ENCODE peak calls at places on chromosomes 7 and 10, in five cellular contexts. V is brain microvascular endothelial cell, C is RWPE2, M is lower lobe of right lung, N is GM12865. T is an unnamed sample.

GRCh38 chr10:77598606-77599005 is 39.0 kb downstream of the KCNMA1 start:
- DNase-seq in V (no peak), C (no peak), M (no peak), N (no peak), T (no peak)

GRCh38 chr7:157702311-157703023 is 365.7 kb downstream of the DNAJB6 start:
- DNase-seq in V (no peak), C (peak), M (peak), N (no peak), T (no peak)

GRCh38 chr7:40122940-40123254 is 11.5 kb downstream of the MPLKIP start:
- DNase-seq in V (no peak), C (no peak), M (no peak), N (no peak), T (no peak)

GRCh38 chr7:102063736-102064135 is 222.9 kb upstream of the SH2B2 start:
- DNase-seq in V (peak), C (peak), M (peak), N (no peak), T (no peak)

GRCh38 chr7:102322202-102322715 is 34.0 kb downstream of the SPDYE6 start:
- DNase-seq in V (no peak), C (no peak), M (no peak), N (no peak), T (peak)

GRCh38 chr7:92625617-92626016 is 35.4 kb upstream of the FAM133B start:
- DNase-seq in V (no peak), C (no peak), M (no peak), N (no peak), T (no peak)

GRCh38 chr10:119415536-119416527 is 126.7 kb downstream of the RGS10 start:
- DNase-seq in V (no peak), C (no peak), M (no peak), N (no peak), T (no peak)

GRCh38 chr7:148185050-148185449 is 405.5 kb upstream of the C7orf33 start:
- DNase-seq in V (peak), C (no peak), M (no peak), N (no peak), T (no peak)

GRCh38 chr10:132394201-132394811 is 2.7 kb upstream of the PWWP2B start:
- DNase-seq in V (no peak), C (no peak), M (peak), N (no peak), T (no peak)

GRCh38 chr7:126803060-126803665 is 449.6 kb downstream of the GRM8 start:
- DNase-seq in V (peak), C (no peak), M (no peak), N (peak), T (peak)

GRCh38 chr10:70352401-70353097 is 29.9 kb downstream of the LRRC20 start:
- DNase-seq in V (no peak), C (no peak), M (no peak), N (no peak), T (no peak)

GRCh38 chr7:100483728-100484635 is at the start of gene NYAP1:
- DNase-seq in V (no peak), C (no peak), M (peak), N (peak), T (peak)

GRCh38 chr7:37594602-37595001 is 89.0 kb upstream of the GPR141 start:
- DNase-seq in V (no peak), C (no peak), M (no peak), N (no peak), T (no peak)

GRCh38 chr7:2698581-2699288 is 10.7 kb downstream of the AMZ1 start:
- DNase-seq in V (no peak), C (no peak), M (no peak), N (peak), T (peak)

GRCh38 chr7:156558198-156558597 is 82.4 kb upstream of the RNF32 start:
- DNase-seq in V (peak), C (no peak), M (no peak), N (no peak), T (no peak)

GRCh38 chr7:156556083-156556482 is 84.5 kb upstream of the RNF32 start:
- DNase-seq in V (no peak), C (no peak), M (no peak), N (no peak), T (no peak)

GRCh38 chr7:156560696-156561210 is 79.8 kb upstream of the RNF32 start:
- DNase-seq in V (no peak), C (no peak), M (no peak), N (no peak), T (no peak)

GRCh38 chr7:156559001-156559400 is 81.6 kb upstream of the RNF32 start:
- DNase-seq in V (no peak), C (no peak), M (no peak), N (no peak), T (no peak)

DNA sequence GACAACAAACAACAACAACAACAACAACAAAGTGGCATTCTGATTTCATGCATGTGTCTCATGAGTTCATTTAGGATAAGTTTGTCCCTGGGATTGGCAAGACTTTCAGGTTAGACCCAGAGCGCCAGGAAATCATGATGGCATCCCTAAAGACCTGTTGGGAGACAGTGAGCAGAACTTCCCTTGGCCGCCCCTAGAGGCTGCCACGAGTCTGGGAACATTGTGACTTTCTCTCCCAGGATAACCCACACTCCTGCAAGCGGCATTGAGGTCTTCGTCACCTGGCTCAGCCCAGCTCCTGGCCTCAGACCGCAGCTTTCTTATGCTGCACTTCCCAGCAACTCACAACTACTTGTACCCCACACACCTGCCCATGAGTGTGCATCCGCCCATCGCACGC is 80.5 kb upstream of the RNF32 start:
- DNase-seq in V (no peak), C (no peak), M (no peak), N (no peak), T (no peak)
- TF ChIP-seq CTCF in V (no peak), C (peak), M (no peak), N (peak), T (no peak)

GRCh38 chr10:116287906-116288501 is 15.0 kb upstream of the GFRA1 start:
- DNase-seq in V (peak), C (no peak), M (no peak), N (peak), T (peak)
- TF ChIP-seq CTCF in V (peak), C (peak), M (peak), N (peak), T (peak)

GRCh38 chr7:7165372-7165771 is 17.0 kb upstream of the C1GALT1 start:
- DNase-seq in V (no peak), C (no peak), M (no peak), N (no peak), T (no peak)
- TF ChIP-seq CTCF in V (no peak), C (no peak), M (no peak), N (no peak), T (no peak)

DNA sequence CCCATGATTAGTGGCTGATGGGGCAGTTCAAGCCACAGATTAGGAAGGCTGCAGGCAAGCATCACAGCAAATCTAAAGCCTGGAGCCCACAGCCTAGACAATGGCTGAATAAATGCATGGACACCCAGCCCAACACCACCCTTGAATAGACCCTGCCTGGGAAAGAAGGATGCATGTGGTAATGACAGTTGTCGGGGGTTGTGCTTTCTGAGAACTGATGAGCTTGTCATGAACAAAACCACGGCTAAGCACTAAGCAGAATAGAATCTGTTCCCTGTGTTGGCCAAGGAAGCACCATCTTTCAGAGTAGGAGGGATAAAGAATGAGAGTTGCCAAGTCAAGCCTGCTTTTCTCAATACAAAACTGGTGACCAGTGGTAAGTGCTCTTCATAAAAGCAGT is 66.1 kb upstream of the JCAD start:
- DNase-seq in V (no peak), C (no peak), M (no peak), N (no peak), T (no peak)
- TF ChIP-seq CTCF in V (no peak), C (no peak), M (no peak), N (no peak), T (no peak)

GRCh38 chr7:77800158-77800557 is 1.6 kb downstream of the PHTF2 start:
- DNase-seq in V (peak), C (no peak), M (no peak), N (peak), T (peak)

GRCh38 chr7:77797734-77798393 is 370 bp downstream of the TMEM60 start:
- DNase-seq in V (peak), C (no peak), M (no peak), N (no peak), T (no peak)

GRCh38 chr7:77798394-77799077 is at the start of the genes PHTF2 and TMEM60:
- DNase-seq in V (peak), C (peak), M (peak), N (peak), T (peak)

GRCh38 chr7:77800730-77801129 is 2.2 kb downstream of the PHTF2 start:
- DNase-seq in V (no peak), C (no peak), M (no peak), N (no peak), T (no peak)

GRCh38 chr7:77799078-77799964 is 748 bp downstream of the PHTF2 start:
- DNase-seq in V (peak), C (no peak), M (peak), N (peak), T (peak)
- TF ChIP-seq CTCF in V (no peak), C (peak), M (peak), N (no peak), T (no peak)

GRCh38 chr7:15399446-15399845 is 162.4 kb downstream of the AGMO start:
- DNase-seq in V (no peak), C (no peak), M (no peak), N (no peak), T (no peak)

GRCh38 chr7:15400440-15400839 is 161.4 kb downstream of the AGMO start:
- DNase-seq in V (no peak), C (no peak), M (no peak), N (no peak), T (no peak)

GRCh38 chr7:15403315-15403714 is 158.5 kb downstream of the AGMO start:
- DNase-seq in V (no peak), C (no peak), M (no peak), N (no peak), T (no peak)

GRCh38 chr7:15397921-15398560 is 163.8 kb downstream of the AGMO start:
- DNase-seq in V (no peak), C (no peak), M (no peak), N (no peak), T (no peak)

GRCh38 chr7:15402436-15403136 is 159.2 kb downstream of the AGMO start:
- DNase-seq in V (no peak), C (no peak), M (no peak), N (no peak), T (no peak)
- TF ChIP-seq CTCF in V (no peak), C (no peak), M (no peak), N (no peak), T (no peak)

GRCh38 chr10:32983333-32983909 is 25.4 kb upstream of the ITGB1 start:
- DNase-seq in V (peak), C (peak), M (no peak), N (no peak), T (no peak)
- TF ChIP-seq CTCF in V (no peak), C (no peak), M (no peak), N (no peak), T (no peak)

DNA sequence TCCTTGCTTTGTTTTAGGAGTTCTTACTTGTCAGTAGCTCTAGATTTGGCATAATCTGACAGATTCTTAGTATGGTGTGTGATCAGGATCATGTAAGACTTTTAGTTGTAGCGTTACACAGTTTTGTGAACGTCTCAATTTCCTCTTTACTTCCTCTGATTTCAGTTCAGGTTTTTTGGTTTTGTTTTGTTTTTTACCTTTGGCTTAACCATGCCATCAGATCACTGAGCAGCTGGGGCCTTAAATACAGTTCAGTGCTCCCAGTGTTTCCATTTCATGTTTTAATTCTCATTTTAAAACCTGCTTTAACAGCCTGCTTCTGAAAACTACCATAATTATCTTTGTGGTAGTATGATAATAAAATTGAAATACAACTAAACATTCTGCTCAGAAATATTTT is 27.2 kb upstream of the ARMS2 start:
- DNase-seq in V (no peak), C (no peak), M (no peak), N (no peak), T (no peak)
- TF ChIP-seq CTCF in V (no peak), C (no peak), M (no peak), N (no peak), T (no peak)

GRCh38 chr10:37639200-37639599 is 218.2 kb downstream of the ZNF248 start:
- DNase-seq in V (no peak), C (no peak), M (no peak), N (no peak), T (no peak)
- TF ChIP-seq CTCF in V (no peak), C (no peak), M (no peak), N (no peak), T (no peak)

GRCh38 chr10:27724287-27724686 is 21.3 kb downstream of the MKX start:
- DNase-seq in V (no peak), C (no peak), M (no peak), N (no peak), T (no peak)
- TF ChIP-seq CTCF in V (peak), C (peak), M (no peak), N (no peak), T (peak)